ENCODE peak calls at places on chromosome 18, in four cellular contexts. E, L, Z and H are unnamed samples.

GRCh38 chr18:13026583-13027270 is 35.6 kb downstream of the CEP192 start:
- DNase-seq in Z (no peak), E (peak; percentile 53), L (no peak), H (no peak)

GRCh38 chr18:57660961-57661360 is 39.3 kb upstream of the NARS1 start:
- DNase-seq in Z (no peak), L (no peak), E (peak; percentile 91), H (no peak)

GRCh38 chr18:44917184-44917864 is 236.6 kb downstream of the SETBP1 start:
- DNase-seq in Z (no peak), E (no peak), L (no peak), H (no peak)

GRCh38 chr18:59273936-59274928 is 978 bp upstream of the RAX start:
- DNase-seq in E (no peak), Z (no peak), L (no peak), H (no peak)

GRCh38 chr18:48724455-48724854 is 185.6 kb downstream of the CTIF start:
- DNase-seq in L (no peak), E (no peak), Z (no peak), H (no peak)

GRCh38 chr18:41954827-41955613 is at the start of gene PIK3C3:
- DNase-seq in L (peak; percentile 99), Z (peak; percentile 95), E (peak; percentile 98), H (peak; percentile 95)

GRCh38 chr18:63447066-63447465 is 24.8 kb upstream of the VPS4B start:
- DNase-seq in E (no peak), L (no peak), Z (no peak), H (no peak)

GRCh38 chr18:9101730-9102390 is 639 bp upstream of the NDUFV2 start:
- DNase-seq in E (peak; percentile 86), L (no peak), Z (peak; percentile 62), H (no peak)

GRCh38 chr18:55301196-55301540 is 286.8 kb downstream of the TCF4 start:
- DNase-seq in E (peak; percentile 17), L (no peak), Z (no peak), H (no peak)

GRCh38 chr18:79871026-79871390 is 73.3 kb downstream of the KCNG2 start:
- DNase-seq in Z (no peak), L (peak; percentile 55), E (no peak), H (no peak)

GRCh38 chr18:9475643-9476580 is 599 bp downstream of the RALBP1 start:
- DNase-seq in Z (no peak), E (peak; percentile 39), L (peak; percentile 86), H (peak; percentile 27)

GRCh38 chr18:30689216-30689615 is 353.3 kb downstream of the DSC3 start:
- DNase-seq in L (no peak), E (no peak), Z (no peak), H (no peak)

GRCh38 chr18:79573921-79574491 is 105.6 kb upstream of the CTDP1 start:
- DNase-seq in Z (no peak), L (peak; percentile 56), E (no peak), H (no peak)

GRCh38 chr18:48031011-48031480 is 100.6 kb upstream of the SMAD2 start:
- DNase-seq in L (peak; percentile 50), E (peak; percentile 34), Z (no peak), H (no peak)

GRCh38 chr18:8754995-8755955 is 49.9 kb downstream of the MTCL1 start:
- DNase-seq in L (no peak), Z (peak; percentile 82), E (peak; percentile 89), H (peak; percentile 69)

GRCh38 chr18:55334875-55335274 is 253.1 kb downstream of the TCF4 start:
- DNase-seq in E (no peak), L (no peak), Z (no peak), H (no peak)

GRCh38 chr18:41391616-41392610 is 563.1 kb upstream of the PIK3C3 start:
- DNase-seq in L (peak; percentile 69), Z (no peak), E (peak; percentile 70), H (peak; percentile 45)

GRCh38 chr18:39653221-39653620 is 2087.6 kb upstream of the CELF4 start:
- DNase-seq in E (no peak), L (no peak), Z (no peak), H (no peak)

GRCh38 chr18:39660141-39660540 is 2094.5 kb upstream of the CELF4 start:
- DNase-seq in L (no peak), E (peak; percentile 26), Z (no peak), H (no peak)

GRCh38 chr18:39655341-39655740 is 2089.7 kb upstream of the CELF4 start:
- DNase-seq in Z (no peak), L (no peak), E (no peak), H (no peak)
- H3K27ac ChIP-seq in Z (no peak overlapping the region), L (no peak overlapping the region), E (no peak overlapping the region), H (no peak overlapping the region)

DNA sequence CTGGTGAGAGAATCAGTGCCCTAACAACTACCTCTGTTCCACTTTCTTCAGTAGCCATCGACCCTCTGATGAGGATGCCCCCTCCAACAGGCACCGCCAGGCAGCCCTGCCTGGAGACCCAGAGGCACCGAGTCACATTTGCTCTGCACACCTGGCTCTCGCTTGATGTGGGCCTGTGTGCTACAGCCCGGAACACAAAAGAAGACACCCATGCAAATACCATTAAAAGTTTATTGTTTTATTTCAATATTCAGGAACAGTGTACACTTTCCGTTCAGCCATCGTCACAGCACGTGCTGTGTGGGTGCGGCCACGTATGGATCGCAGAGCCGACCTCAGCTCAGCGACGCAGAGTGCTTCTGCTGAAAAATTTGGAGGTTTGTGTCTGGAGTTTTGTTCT is 154.0 kb downstream of the MBP start:
- DNase-seq in Z (no peak), E (no peak), L (no peak), H (no peak)
- H3K4me1 ChIP-seq in Z (no peaks in the 10 kb centered on the region), E (no peaks in the 10 kb centered on the region), L (peaks cover 4% of the 10 kb centered on the region), H (no peaks in the 10 kb centered on the region)

DNA sequence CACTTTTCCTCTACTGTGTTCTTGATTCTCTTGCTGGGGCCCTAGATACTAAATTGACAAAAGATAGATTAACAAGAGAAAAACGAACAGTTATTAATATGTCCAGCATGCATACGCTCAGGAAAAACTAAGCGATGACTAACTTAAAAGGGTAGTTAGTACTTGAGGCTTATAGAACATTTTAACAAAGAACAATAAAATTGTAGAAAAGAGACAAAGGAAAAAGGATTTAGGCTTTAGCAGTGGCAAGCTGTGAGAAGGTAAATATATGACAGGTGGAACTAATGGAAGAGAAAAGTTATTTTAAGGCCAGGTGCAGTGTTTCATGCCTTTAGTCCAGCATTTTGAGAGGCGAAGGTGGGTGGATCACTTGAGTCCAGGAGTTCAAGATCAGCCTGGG is 75.6 kb downstream of the MRO start:
- DNase-seq in E (no peak), Z (no peak), L (no peak), H (no peak)
- H3K36me3 ChIP-seq in E (no peaks in the 10 kb centered on the region), Z (no peaks in the 10 kb centered on the region), L (no peaks in the 10 kb centered on the region), H (no peaks in the 10 kb centered on the region)

GRCh38 chr18:3095921-3096320 is 83.0 kb upstream of the LPIN2 start:
- DNase-seq in E (no peak), Z (no peak), L (no peak), H (no peak)

GRCh38 chr18:3100498-3101132 is 87.7 kb upstream of the LPIN2 start:
- DNase-seq in E (no peak), L (no peak), Z (no peak), H (no peak)

GRCh38 chr18:3103576-3103975 is 90.6 kb upstream of the LPIN2 start:
- DNase-seq in E (no peak), Z (no peak), L (no peak), H (no peak)

GRCh38 chr18:3097082-3097481 is 84.1 kb upstream of the LPIN2 start:
- DNase-seq in E (no peak), Z (peak; percentile 78), L (no peak), H (no peak)

GRCh38 chr18:3099327-3099726 is 86.4 kb upstream of the LPIN2 start:
- DNase-seq in E (no peak), L (no peak), Z (no peak), H (no peak)
- H3K27ac ChIP-seq in E (no peak overlapping the region), L (no peak overlapping the region), Z (no peak overlapping the region), H (no peak overlapping the region)

DNA sequence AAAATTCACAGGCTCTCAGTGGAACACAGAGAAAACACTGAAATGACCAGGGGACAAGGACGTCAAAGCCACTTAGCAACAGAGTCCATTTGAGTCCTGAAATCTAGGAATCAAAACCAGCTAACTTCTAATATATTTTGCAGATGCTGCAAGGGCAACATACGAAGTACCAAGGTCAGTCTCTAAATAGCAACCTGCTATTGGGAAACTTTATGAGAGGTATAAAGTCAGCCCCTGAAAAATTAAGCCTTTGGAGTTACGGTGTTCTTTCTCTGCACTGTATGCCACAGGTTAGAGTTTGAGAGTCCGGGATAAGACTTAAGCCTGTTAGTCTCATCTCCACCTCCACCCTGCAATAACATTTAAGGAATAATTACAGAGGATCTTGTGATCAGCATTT is 13.3 kb downstream of the NPC1 start:
- DNase-seq in Z (no peak), E (no peak), L (no peak), H (no peak)
- H3K4me1 ChIP-seq in Z (peaks cover 49% of the 10 kb centered on the region), E (peaks cover 2% of the 10 kb centered on the region), L (peaks cover 30% of the 10 kb centered on the region), H (peaks cover 20% of the 10 kb centered on the region)

GRCh38 chr18:199768-200167 is 41.4 kb downstream of the USP14 start:
- DNase-seq in L (no peak), Z (no peak), E (no peak), H (no peak)
- H3K36me3 ChIP-seq in L (peaks cover 75% of the 10 kb centered on the region), Z (peaks cover 42% of the 10 kb centered on the region), E (peaks cover 30% of the 10 kb centered on the region), H (peaks cover 77% of the 10 kb centered on the region)